ENCODE peak calls at places on chromosomes 6 and 20, in ten cellular contexts. H is upper lobe of right lung; L is mammary epithelial cell; T is CD8-positive, alpha-beta T cell; Q is kidney; N is cardiac muscle cell; B is neural progenitor cell; Z is GM23248; W is hepatocyte; P is ovary. U is an unnamed sample.

GRCh38 chr20:48776306-48776705 is 51.5 kb downstream of the PREX1 start:
- DNase-seq in Z (peak; percentile 90), B (no peak), H (no peak), N (no peak), T (no peak), L (peak; percentile 7), W (no peak), Q (no peak), P (no peak), U (peak; percentile 58)

GRCh38 chr6:85169189-85169588 is 280.7 kb upstream of the NT5E start:
- DNase-seq in T (no peak), W (no peak), L (no peak), P (no peak), Z (no peak), Q (no peak), H (no peak), B (no peak), N (no peak), U (no peak)

GRCh38 chr6:43627008-43627825 is 1.8 kb downstream of the GTPBP2 start:
- DNase-seq in B (no peak), L (peak; percentile 89), Z (peak; percentile 99), T (no peak), W (peak; percentile 91), N (peak; percentile 89), Q (peak; percentile 76), H (peak; percentile 72), P (peak; percentile 59), U (peak; percentile 77)

GRCh38 chr20:60463798-60464197 is 505.6 kb downstream of the CDH26 start:
- DNase-seq in P (no peak), T (no peak), Z (no peak), Q (no peak), H (no peak), W (no peak), N (no peak), L (peak; percentile 3), B (no peak), U (no peak)

GRCh38 chr20:9036593-9036992 is 32.3 kb upstream of the PLCB4 start:
- DNase-seq in Z (no peak), H (no peak), Q (no peak), N (no peak), W (no peak), T (no peak), L (no peak), B (no peak), P (no peak), U (no peak)

GRCh38 chr20:45946149-45946970 is 11.9 kb downstream of the PCIF1 start:
- DNase-seq in P (peak; percentile 89), H (peak; percentile 76), Q (peak; percentile 73), W (peak; percentile 55), T (peak; percentile 43), L (peak; percentile 27), Z (peak; percentile 82), N (no peak), B (no peak), U (no peak)

GRCh38 chr6:149474108-149474935 is 10.5 kb downstream of the ZC3H12D start:
- DNase-seq in B (no peak), T (no peak), Z (no peak), Q (no peak), H (no peak), L (no peak), N (no peak), P (no peak), W (no peak), U (no peak)

GRCh38 chr6:158816329-158816728 is 2.8 kb downstream of the EZR start:
- DNase-seq in Q (no peak), B (peak; percentile 52), L (no peak), Z (no peak), T (no peak), P (no peak), W (no peak), N (peak; percentile 40), H (no peak), U (no peak)

GRCh38 chr20:37624963-37625362 is 68.9 kb upstream of the CTNNBL1 start:
- DNase-seq in T (no peak), H (no peak), Z (no peak), Q (no peak), L (no peak), N (no peak), P (no peak), B (no peak), W (no peak), U (no peak)

GRCh38 chr6:11659757-11660156 is 118.8 kb downstream of the ADTRP start:
- DNase-seq in T (no peak), W (no peak), H (no peak), Z (no peak), L (no peak), Q (no peak), P (no peak), B (no peak), N (no peak), U (no peak)

GRCh38 chr6:87922191-87922946 is 125.3 kb upstream of the SPACA1 start:
- DNase-seq in Z (no peak), B (no peak), W (no peak), N (no peak), L (no peak), T (no peak), P (no peak), Q (no peak), H (no peak), U (no peak)

GRCh38 chr6:17845598-17845997 is 138.9 kb upstream of the NUP153 start:
- DNase-seq in L (no peak), W (no peak), N (peak; percentile 8), P (no peak), T (no peak), H (no peak), B (peak; percentile 15), Z (no peak), Q (no peak), U (no peak)

GRCh38 chr6:62746968-62747367 is 460.9 kb upstream of the KHDRBS2 start:
- DNase-seq in T (no peak), Z (no peak), B (no peak), P (no peak), Q (no peak), W (no peak), N (no peak), H (no peak), L (no peak), U (no peak)

GRCh38 chr20:30485331-30486102 is 771.9 kb upstream of the DEFB115 start:
- DNase-seq in P (no peak), Q (no peak), W (no peak), H (no peak), Z (no peak), B (no peak), T (no peak), N (no peak), L (no peak), U (no peak)
- H3K9me3 ChIP-seq in P (peaks cover 9% of the 10 kb centered on the region), Q (peaks cover 5% of the 10 kb centered on the region), W (peaks cover 3% of the 10 kb centered on the region), H (peaks cover 6% of the 10 kb centered on the region), Z (no peaks in the 10 kb centered on the region), B (no peaks in the 10 kb centered on the region), T (no peaks in the 10 kb centered on the region), N (no peaks in the 10 kb centered on the region), L (peaks cover 23% of the 10 kb centered on the region), U (no peaks in the 10 kb centered on the region)

DNA sequence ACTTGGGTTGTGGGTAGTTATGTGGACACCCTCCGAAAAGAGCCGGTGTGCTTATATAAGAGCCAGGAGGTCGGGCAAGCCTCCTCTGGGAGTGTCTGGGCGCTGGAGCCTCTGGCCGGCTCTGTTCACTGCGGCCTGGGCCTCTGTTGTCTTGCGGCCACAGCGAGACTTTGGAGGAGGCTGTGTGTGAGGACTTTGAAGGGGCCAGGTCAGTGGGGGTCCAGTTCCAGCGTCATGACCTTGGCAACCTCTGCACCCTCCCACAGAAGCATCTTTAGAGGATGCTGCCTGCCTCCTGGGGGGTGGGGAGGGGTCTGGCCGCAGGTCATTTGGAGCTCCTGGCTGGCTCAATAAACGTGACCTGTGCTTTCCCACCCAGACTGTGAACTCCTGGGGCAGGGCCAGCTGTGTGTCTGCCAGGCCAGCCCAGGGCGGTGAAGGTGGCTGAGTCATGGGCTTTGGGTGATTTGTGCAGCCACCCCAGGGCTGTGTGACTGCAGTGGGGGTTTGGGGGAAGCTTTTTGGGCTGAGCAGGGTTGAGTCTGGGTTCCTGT is 1.2 kb downstream of the TCEA2 start:
- DNase-seq in B (no peak), P (peak; percentile 52), T (no peak), H (no peak), N (no peak), Q (no peak), Z (peak; percentile 89), L (peak; percentile 54), W (no peak), U (peak; percentile 90)
- H3K4me3 ChIP-seq in B (peak overlapping the region; percentile 99), P (peak overlapping the region; percentile 69), T (no peak overlapping the region), H (peak overlapping the region; percentile 92), N (peak overlapping the region; percentile 88), Q (peak overlapping the region; percentile 74), Z (peak overlapping the region; percentile 89), L (peak overlapping the region; percentile 81), W (peak overlapping the region; percentile 98), U (peak overlapping the region; percentile 93)

GRCh38 chr6:169893624-169894023 is 142.2 kb downstream of the ERMARD start:
- DNase-seq in B (no peak), Q (no peak), N (no peak), L (no peak), W (no peak), H (no peak), P (no peak), Z (no peak), T (no peak), U (no peak)

GRCh38 chr6:169891846-169892245 is 140.4 kb downstream of the ERMARD start:
- DNase-seq in P (no peak), L (no peak), T (no peak), Z (no peak), B (no peak), H (no peak), W (no peak), N (no peak), Q (no peak), U (no peak)

GRCh38 chr6:169890049-169890448 is 138.6 kb downstream of the ERMARD start:
- DNase-seq in L (no peak), Q (no peak), H (no peak), W (peak; percentile 32), P (no peak), B (no peak), Z (no peak), N (no peak), T (no peak), U (no peak)

GRCh38 chr6:169890901-169891300 is 139.5 kb downstream of the ERMARD start:
- DNase-seq in B (no peak), Q (no peak), N (no peak), T (no peak), W (no peak), H (no peak), P (no peak), L (no peak), Z (no peak), U (no peak)

DNA sequence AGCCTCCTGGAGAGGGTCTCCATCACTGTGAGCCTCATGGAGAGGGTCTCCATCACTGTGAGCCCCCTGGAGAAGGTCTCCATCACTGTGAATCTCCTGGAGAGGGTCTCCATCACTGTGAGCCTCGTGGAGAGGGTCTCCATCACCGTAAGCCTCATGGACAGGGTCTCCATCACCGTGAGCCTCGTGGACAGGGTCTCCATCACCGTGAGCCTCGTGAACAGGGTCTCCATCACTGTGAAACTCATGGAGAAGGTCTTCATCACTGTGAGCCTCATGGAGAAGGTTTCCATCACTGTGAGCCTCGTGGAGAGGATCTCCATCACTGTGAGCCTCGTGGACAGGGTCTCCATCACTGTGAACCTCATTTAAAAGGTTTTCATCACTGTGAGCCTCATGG is 140.0 kb downstream of the ERMARD start:
- DNase-seq in B (no peak), W (no peak), T (no peak), N (no peak), Q (no peak), H (no peak), L (no peak), P (no peak), Z (no peak), U (no peak)
- H3K9me3 ChIP-seq in B (no peaks in the 10 kb centered on the region), W (no peaks in the 10 kb centered on the region), T (no peaks in the 10 kb centered on the region), N (no peaks in the 10 kb centered on the region), Q (no peaks in the 10 kb centered on the region), H (no peaks in the 10 kb centered on the region), L (peaks cover 18% of the 10 kb centered on the region), P (no peaks in the 10 kb centered on the region), Z (no peaks in the 10 kb centered on the region), U (no peaks in the 10 kb centered on the region)

GRCh38 chr20:845226-845868 is 11.8 kb downstream of the FAM110A start:
- DNase-seq in Z (no peak), P (no peak), Q (peak; percentile 81), H (peak; percentile 65), B (peak; percentile 31), W (no peak), T (no peak), L (no peak), N (no peak), U (no peak)
- H3K4me3 ChIP-seq in Z (no peak overlapping the region), P (no peak overlapping the region), Q (peak overlapping the region; percentile 37), H (peak overlapping the region; percentile 50), B (peak overlapping the region; percentile 71), W (no peak overlapping the region), T (peak overlapping the region; percentile 65), L (peak overlapping the region; percentile 14), N (no peak overlapping the region), U (no peak overlapping the region)